ENCODE peak calls at places on chromosomes 16 and 17, in four cellular contexts. T, I, Z and B are unnamed samples.

GRCh38 chr17:28737770-28738679 is 5.8 kb upstream of the TRAF4 start:
- DNase-seq in T (no peak), I (no peak), Z (peak; percentile 64), B (peak; percentile 36)

GRCh38 chr17:78737332-78737731 is 44.7 kb downstream of the CYTH1 start:
- DNase-seq in T (peak; percentile 81), I (peak; percentile 52), Z (peak; percentile 73), B (no peak)

GRCh38 chr17:8275421-8276290 is 12.8 kb upstream of the RANGRF start:
- DNase-seq in T (no peak), I (no peak), Z (no peak), B (no peak)

GRCh38 chr17:65222216-65222738 is 85.1 kb downstream of the RGS9 start:
- DNase-seq in T (no peak), I (no peak), Z (no peak), B (no peak)

GRCh38 chr16:24013733-24014645 is 178.2 kb downstream of the PRKCB start:
- DNase-seq in T (no peak), I (no peak), Z (no peak), B (no peak)

GRCh38 chr16:79805621-79806020 is 205.1 kb upstream of the MAF start:
- DNase-seq in T (no peak), I (no peak), Z (no peak), B (no peak)

GRCh38 chr17:40191237-40192208 is 14.3 kb downstream of the RAPGEFL1 start:
- DNase-seq in T (peak; percentile 87), I (peak; percentile 81), Z (no peak), B (peak; percentile 75)

GRCh38 chr17:10681866-10682446 is 15.4 kb downstream of the SCO1 start:
- DNase-seq in T (no peak), I (peak; percentile 70), Z (no peak), B (no peak)

GRCh38 chr16:12228607-12229499 is 252.3 kb downstream of the SNX29 start:
- DNase-seq in T (peak; percentile 63), I (peak; percentile 66), Z (no peak), B (peak; percentile 31)

GRCh38 chr17:48513097-48513496 is 17.7 kb downstream of the HOXB1 start:
- DNase-seq in T (no peak), I (peak; percentile 37), Z (no peak), B (no peak)
- H3K4me3 ChIP-seq in T (no peak overlapping the region), I (no peak overlapping the region), Z (no peak overlapping the region), B (no peak overlapping the region)

GRCh38 chr16:68790944-68791343 is 52.4 kb upstream of the TANGO6 start:
- DNase-seq in T (no peak), I (no peak), Z (no peak), B (no peak)

GRCh38 chr16:68798398-68798797 is 44.9 kb upstream of the TANGO6 start:
- DNase-seq in T (no peak), I (no peak), Z (peak; percentile 53), B (no peak)

GRCh38 chr16:68790130-68790761 is 53.1 kb upstream of the TANGO6 start:
- DNase-seq in T (no peak), I (peak; percentile 95), Z (peak; percentile 97), B (no peak)

GRCh38 chr16:68786685-68787418 is 49.8 kb downstream of the CDH1 start:
- DNase-seq in T (no peak), I (peak; percentile 64), Z (no peak), B (no peak)

GRCh38 chr16:68792465-68793324 is 50.6 kb upstream of the TANGO6 start:
- DNase-seq in T (no peak), I (peak; percentile 93), Z (peak; percentile 76), B (no peak)
- H3K4me1 ChIP-seq in T (no peaks in the 10 kb centered on the region), I (no peaks in the 10 kb centered on the region), Z (peaks cover 58% of the 10 kb centered on the region), B (no peaks in the 10 kb centered on the region)

DNA sequence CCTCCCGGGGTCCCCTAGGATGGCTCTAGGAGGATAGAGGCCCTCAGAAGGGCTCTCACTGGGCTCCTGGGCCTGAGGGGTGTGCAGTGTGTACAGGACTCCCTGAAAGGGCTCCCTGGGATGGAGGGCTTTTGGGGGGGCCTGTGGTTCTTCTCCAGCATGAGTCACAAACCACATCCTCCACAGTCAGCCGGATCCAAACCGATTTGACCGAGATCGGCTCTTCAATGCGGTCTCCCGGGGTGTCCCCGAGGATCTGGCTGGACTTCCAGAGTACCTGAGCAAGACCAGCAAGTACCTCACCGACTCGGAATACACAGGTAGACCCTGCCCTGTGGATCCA is 4.5 kb downstream of the TRPV2 start:
- DNase-seq in T (no peak), I (peak; percentile 67), Z (peak; percentile 63), B (no peak)
- H3K4me3 ChIP-seq in T (no peak overlapping the region), I (no peak overlapping the region), Z (peak overlapping the region; percentile 22), B (no peak overlapping the region)

DNA sequence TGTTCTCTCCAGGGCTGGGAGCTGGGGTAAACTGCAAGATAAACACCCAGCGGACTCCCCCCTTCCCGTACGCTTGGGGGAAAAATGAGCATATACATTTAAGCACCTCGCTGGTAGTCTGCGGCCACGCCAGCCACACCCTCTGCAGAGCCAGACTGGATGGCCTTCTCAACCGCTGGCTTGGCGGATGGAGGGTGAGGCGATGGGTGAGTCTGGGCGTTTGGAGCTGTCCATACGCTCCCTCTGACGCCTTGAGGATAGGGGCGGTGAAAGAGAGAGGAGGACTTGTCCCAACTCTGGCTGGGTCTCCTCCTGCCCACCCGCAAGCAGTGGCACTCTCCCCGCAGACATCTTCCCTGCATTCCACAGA is 1.0 kb downstream of the ITGA3 start:
- DNase-seq in T (no peak), I (no peak), Z (peak; percentile 44), B (no peak)
- H3K4me1 ChIP-seq in T (peaks cover 67% of the 10 kb centered on the region), I (peaks cover 36% of the 10 kb centered on the region), Z (peaks cover 69% of the 10 kb centered on the region), B (peaks cover 59% of the 10 kb centered on the region)

GRCh38 chr16:86505185-86505898 is 5.0 kb upstream of the FOXF1 start:
- DNase-seq in T (no peak), I (no peak), Z (no peak), B (no peak)

GRCh38 chr16:86507173-86508027 is 2.9 kb upstream of the FOXF1 start:
- DNase-seq in T (no peak), I (no peak), Z (no peak), B (no peak)

GRCh38 chr16:86508028-86508946 is 2.0 kb upstream of the FOXF1 start:
- DNase-seq in T (no peak), I (no peak), Z (no peak), B (no peak)

GRCh38 chr16:86504315-86505184 is 5.8 kb upstream of the FOXF1 start:
- DNase-seq in T (no peak), I (no peak), Z (no peak), B (no peak)

GRCh38 chr16:86505899-86506864 is 4.1 kb upstream of the FOXF1 start:
- DNase-seq in T (no peak), I (no peak), Z (no peak), B (no peak)
- H3K4me3 ChIP-seq in T (no peak overlapping the region), I (no peak overlapping the region), Z (no peak overlapping the region), B (no peak overlapping the region)

GRCh38 chr17:43547189-43547550 is 1.0 kb upstream of the ETV4 start:
- DNase-seq in T (no peak), I (no peak), Z (no peak), B (no peak)
- H3K4me1 ChIP-seq in T (peaks cover 21% of the 10 kb centered on the region), I (peaks cover 16% of the 10 kb centered on the region), Z (peaks cover 28% of the 10 kb centered on the region), B (peaks cover 9% of the 10 kb centered on the region)

GRCh38 chr16:89685916-89686315 is 573 bp upstream of the CDK10 start:
- DNase-seq in T (no peak), I (no peak), Z (no peak), B (no peak)
- H3K4me3 ChIP-seq in T (no peak overlapping the region), I (no peak overlapping the region), Z (no peak overlapping the region), B (no peak overlapping the region)

DNA sequence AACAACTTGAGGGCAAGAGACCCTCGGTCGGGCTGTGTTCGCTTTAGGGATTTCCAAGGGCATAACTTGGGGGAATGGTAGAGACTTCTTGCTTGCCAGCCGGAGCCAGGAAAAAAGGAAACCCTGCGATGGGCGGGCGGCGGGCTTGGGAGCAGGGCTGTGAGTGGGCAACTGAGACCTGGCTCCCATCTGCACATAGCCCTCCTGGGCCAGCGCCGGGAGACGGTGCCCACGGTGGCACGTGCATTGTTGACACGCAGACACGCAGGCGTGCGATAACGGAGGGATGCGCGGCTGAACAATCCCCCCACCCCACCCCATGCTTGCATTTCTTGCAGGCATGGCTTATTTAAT is 17.0 kb upstream of the ZFHX3 start:
- DNase-seq in T (no peak), I (no peak), Z (no peak), B (peak; percentile 62)
- H3K4me1 ChIP-seq in T (peaks cover 24% of the 10 kb centered on the region), I (peaks cover 19% of the 10 kb centered on the region), Z (peaks cover 28% of the 10 kb centered on the region), B (peaks cover 57% of the 10 kb centered on the region)

GRCh38 chr17:48546187-48546923 is 1.4 kb upstream of the HOXB2 start:
- DNase-seq in T (no peak), I (peak; percentile 56), Z (no peak), B (no peak)

GRCh38 chr17:48548687-48549621 is 4.0 kb upstream of the HOXB2 start:
- DNase-seq in T (no peak), I (no peak), Z (no peak), B (no peak)

GRCh38 chr17:48549909-48550308 is 5.0 kb upstream of the HOXB2 start:
- DNase-seq in T (no peak), I (no peak), Z (no peak), B (no peak)

GRCh38 chr17:48546924-48547838 is 2.3 kb upstream of the HOXB2 start:
- DNase-seq in T (no peak), I (peak; percentile 46), Z (no peak), B (no peak)

DNA sequence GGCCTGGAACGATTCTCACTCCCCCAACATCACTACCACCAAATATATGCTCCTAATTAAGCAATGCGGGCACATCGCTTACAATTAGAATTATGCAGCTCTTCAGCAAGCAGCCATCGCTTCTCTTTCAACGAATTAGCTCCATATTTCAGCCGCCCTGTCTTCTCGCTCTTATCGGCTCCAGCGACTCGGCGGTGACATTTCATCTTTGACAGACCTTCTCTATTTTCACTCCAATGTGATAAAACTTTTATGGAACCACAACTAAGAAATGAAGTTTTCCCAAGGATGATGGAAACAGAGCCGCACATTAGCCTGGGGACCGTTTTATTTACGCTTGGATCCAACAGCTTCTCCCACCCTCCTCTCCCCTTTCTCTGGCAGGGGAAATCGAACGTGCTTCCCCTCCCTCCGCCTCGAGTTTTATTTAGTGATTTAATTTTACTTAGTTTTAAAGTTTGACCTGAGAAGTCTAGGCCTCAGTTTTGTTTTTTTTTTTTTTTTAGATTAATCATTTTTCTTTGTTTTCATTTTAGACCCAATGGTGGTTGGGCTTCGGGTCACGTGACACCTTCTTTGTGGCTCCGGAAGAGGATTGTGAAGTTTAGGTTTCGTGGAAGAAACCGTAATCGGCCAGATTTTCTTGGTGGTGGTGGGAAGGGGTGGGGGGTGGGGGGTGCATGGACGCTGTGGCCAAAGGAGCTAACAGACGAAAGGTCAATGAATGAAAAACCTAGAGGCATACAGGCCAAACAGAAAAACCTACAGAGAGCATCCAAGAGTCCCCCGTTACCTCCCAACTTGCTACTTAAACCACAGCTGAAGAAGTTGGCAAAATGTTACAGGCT is 3.2 kb upstream of the HOXB2 start:
- DNase-seq in T (no peak), I (peak; percentile 70), Z (no peak), B (no peak)
- H3K4me3 ChIP-seq in T (no peak overlapping the region), I (peak overlapping the region; percentile 90), Z (no peak overlapping the region), B (peak overlapping the region; percentile 44)

DNA sequence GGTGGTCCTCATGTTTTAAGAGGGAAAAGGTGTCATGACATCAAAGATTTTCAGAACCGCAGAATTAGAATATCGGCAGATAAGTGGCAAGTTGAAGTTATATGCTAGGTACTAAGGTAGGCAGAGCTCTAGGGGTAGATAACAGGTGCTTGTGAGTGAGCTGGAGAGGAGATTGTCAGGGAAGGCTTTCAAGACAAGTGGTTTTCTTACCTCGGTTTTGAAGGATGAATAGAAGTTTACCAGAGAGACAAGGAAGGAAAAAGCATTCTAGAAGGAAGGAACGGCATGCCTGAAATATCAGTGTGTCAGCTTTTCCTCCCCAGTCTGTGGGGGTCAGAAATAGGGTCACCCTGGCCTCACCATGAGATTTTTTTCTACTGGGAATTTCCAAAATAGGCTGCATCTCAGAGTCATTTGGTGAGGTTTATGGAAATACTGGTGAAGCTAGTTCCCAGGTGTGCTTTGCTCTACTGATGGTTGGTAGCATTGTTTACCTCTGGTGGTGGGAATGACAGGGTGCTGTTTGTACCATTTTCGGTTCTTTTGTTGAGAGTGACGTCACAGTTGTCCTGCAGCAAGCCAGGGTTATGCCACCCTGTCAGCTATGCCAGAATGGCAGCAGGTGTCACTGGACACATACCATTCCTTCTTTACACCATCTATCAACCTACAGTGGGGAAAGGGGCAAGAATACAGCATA is 112.5 kb downstream of the MSI2 start:
- DNase-seq in T (no peak), I (no peak), Z (peak; percentile 47), B (no peak)
- H3K4me1 ChIP-seq in T (peaks cover 55% of the 10 kb centered on the region), I (peaks cover 31% of the 10 kb centered on the region), Z (peaks cover 55% of the 10 kb centered on the region), B (peaks cover 69% of the 10 kb centered on the region)